ENCODE peak calls at places on chromosomes 16 and 17, in five cellular contexts. One of them, this sample, is unnamed.
A peak's percentile ranks its signal among the peaks of the same experiment; 100 is the strongest.

GRCh38 chr17:59373879-59374495 is 42.5 kb downstream of the YPEL2 start:
- DNase-seq in AG10803: peak; percentile 97
- DNase-seq in B cell: no peak
- DNase-seq in AG09319: peak; percentile 61
- DNase-seq in cardiac muscle cell: peak; percentile 94
- DNase-seq in this sample: no peak

GRCh38 chr17:77164483-77165030 is 23.8 kb downstream of the SEC14L1 start:
- DNase-seq in AG10803: no peak
- DNase-seq in B cell: no peak
- DNase-seq in AG09319: no peak
- DNase-seq in cardiac muscle cell: no peak
- DNase-seq in this sample: no peak

GRCh38 chr17:45241315-45242011 is 19.8 kb downstream of the FMNL1 start:
- DNase-seq in AG10803: no peak
- DNase-seq in B cell: no peak
- DNase-seq in AG09319: no peak
- DNase-seq in cardiac muscle cell: no peak
- DNase-seq in this sample: no peak

GRCh38 chr17:72079700-72080099 is 41.1 kb upstream of the SOX9 start:
- DNase-seq in AG10803: no peak
- DNase-seq in B cell: no peak
- DNase-seq in AG09319: no peak
- DNase-seq in cardiac muscle cell: no peak
- DNase-seq in this sample: no peak

GRCh38 chr16:57041182-57042156 is 50.9 kb upstream of the CPNE2 start:
- DNase-seq in AG10803: no peak
- DNase-seq in B cell: peak; percentile 48
- DNase-seq in AG09319: no peak
- DNase-seq in cardiac muscle cell: no peak
- DNase-seq in this sample: no peak

GRCh38 chr17:742147-742793 is 9.8 kb downstream of the GEMIN4 start:
- DNase-seq in AG10803: no peak
- DNase-seq in B cell: no peak
- DNase-seq in AG09319: no peak
- DNase-seq in cardiac muscle cell: no peak
- DNase-seq in this sample: no peak

GRCh38 chr17:1153795-1154546 is 25.8 kb downstream of the ABR start:
- DNase-seq in AG10803: peak; percentile 87
- DNase-seq in B cell: no peak
- DNase-seq in AG09319: peak; percentile 78
- DNase-seq in cardiac muscle cell: peak; percentile 92
- DNase-seq in this sample: no peak

GRCh38 chr16:11016993-11017392 is 72.6 kb downstream of the CLEC16A start:
- DNase-seq in AG10803: peak; percentile 49
- DNase-seq in B cell: no peak
- DNase-seq in AG09319: no peak
- DNase-seq in cardiac muscle cell: peak; percentile 66
- DNase-seq in this sample: no peak

GRCh38 chr16:25707982-25708583 is 16.3 kb downstream of the HS3ST4 start:
- DNase-seq in AG10803: no peak
- DNase-seq in B cell: no peak
- DNase-seq in AG09319: no peak
- DNase-seq in cardiac muscle cell: peak; percentile 6
- DNase-seq in this sample: no peak
- TF ChIP-seq CTCF in AG10803: peak; percentile 15
- TF ChIP-seq CTCF in B cell: no peak
- TF ChIP-seq CTCF in AG09319: peak; percentile 3
- TF ChIP-seq CTCF in cardiac muscle cell: no peak
- TF ChIP-seq CTCF in this sample: no peak

GRCh38 chr17:57109393-57110151 is 24.5 kb downstream of the AKAP1 start:
- DNase-seq in AG10803: no peak
- DNase-seq in B cell: no peak
- DNase-seq in AG09319: no peak
- DNase-seq in cardiac muscle cell: peak; percentile 29
- DNase-seq in this sample: no peak
- TF ChIP-seq CTCF in AG10803: no peak
- TF ChIP-seq CTCF in B cell: no peak
- TF ChIP-seq CTCF in AG09319: no peak
- TF ChIP-seq CTCF in cardiac muscle cell: peak; percentile 15
- TF ChIP-seq CTCF in this sample: no peak

DNA sequence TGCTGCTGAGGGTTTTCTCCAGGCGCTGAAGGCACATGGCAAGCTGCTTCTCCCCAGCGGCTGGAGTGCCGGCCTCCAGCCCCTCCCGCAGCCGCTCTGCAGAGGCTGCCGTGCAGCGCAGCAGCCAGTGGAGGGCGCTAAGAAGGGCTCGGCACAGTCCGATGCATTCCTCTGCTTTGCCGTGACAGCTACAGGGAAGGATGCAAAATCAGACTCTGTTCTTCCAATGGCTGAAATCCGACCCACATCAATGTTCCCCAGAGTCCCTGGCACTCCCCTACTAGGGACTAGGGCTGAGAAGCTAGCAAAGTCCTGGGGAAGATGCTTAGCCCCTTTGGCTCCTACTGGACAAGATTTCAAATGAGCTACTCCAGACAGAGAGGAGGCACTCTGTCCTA is 19.0 kb downstream of the MED24 start:
- DNase-seq in AG10803: peak; percentile 36
- DNase-seq in B cell: peak; percentile 28
- DNase-seq in AG09319: no peak
- DNase-seq in cardiac muscle cell: peak; percentile 67
- DNase-seq in this sample: no peak
- TF ChIP-seq CTCF in AG10803: peak; percentile 61
- TF ChIP-seq CTCF in B cell: peak; percentile 16
- TF ChIP-seq CTCF in AG09319: peak; percentile 73
- TF ChIP-seq CTCF in cardiac muscle cell: peak; percentile 82
- TF ChIP-seq CTCF in this sample: peak; percentile 69

GRCh38 chr17:2871720-2872119 is 75.5 kb downstream of the RAP1GAP2 start:
- DNase-seq in AG10803: no peak
- DNase-seq in B cell: no peak
- DNase-seq in AG09319: no peak
- DNase-seq in cardiac muscle cell: no peak
- DNase-seq in this sample: no peak

GRCh38 chr17:2865228-2865627 is 69.0 kb downstream of the RAP1GAP2 start:
- DNase-seq in AG10803: no peak
- DNase-seq in B cell: no peak
- DNase-seq in AG09319: no peak
- DNase-seq in cardiac muscle cell: no peak
- DNase-seq in this sample: no peak

GRCh38 chr17:2871205-2871604 is 75.0 kb downstream of the RAP1GAP2 start:
- DNase-seq in AG10803: no peak
- DNase-seq in B cell: no peak
- DNase-seq in AG09319: no peak
- DNase-seq in cardiac muscle cell: no peak
- DNase-seq in this sample: no peak

GRCh38 chr17:2869604-2870003 is 73.4 kb downstream of the RAP1GAP2 start:
- DNase-seq in AG10803: no peak
- DNase-seq in B cell: no peak
- DNase-seq in AG09319: no peak
- DNase-seq in cardiac muscle cell: no peak
- DNase-seq in this sample: no peak

DNA sequence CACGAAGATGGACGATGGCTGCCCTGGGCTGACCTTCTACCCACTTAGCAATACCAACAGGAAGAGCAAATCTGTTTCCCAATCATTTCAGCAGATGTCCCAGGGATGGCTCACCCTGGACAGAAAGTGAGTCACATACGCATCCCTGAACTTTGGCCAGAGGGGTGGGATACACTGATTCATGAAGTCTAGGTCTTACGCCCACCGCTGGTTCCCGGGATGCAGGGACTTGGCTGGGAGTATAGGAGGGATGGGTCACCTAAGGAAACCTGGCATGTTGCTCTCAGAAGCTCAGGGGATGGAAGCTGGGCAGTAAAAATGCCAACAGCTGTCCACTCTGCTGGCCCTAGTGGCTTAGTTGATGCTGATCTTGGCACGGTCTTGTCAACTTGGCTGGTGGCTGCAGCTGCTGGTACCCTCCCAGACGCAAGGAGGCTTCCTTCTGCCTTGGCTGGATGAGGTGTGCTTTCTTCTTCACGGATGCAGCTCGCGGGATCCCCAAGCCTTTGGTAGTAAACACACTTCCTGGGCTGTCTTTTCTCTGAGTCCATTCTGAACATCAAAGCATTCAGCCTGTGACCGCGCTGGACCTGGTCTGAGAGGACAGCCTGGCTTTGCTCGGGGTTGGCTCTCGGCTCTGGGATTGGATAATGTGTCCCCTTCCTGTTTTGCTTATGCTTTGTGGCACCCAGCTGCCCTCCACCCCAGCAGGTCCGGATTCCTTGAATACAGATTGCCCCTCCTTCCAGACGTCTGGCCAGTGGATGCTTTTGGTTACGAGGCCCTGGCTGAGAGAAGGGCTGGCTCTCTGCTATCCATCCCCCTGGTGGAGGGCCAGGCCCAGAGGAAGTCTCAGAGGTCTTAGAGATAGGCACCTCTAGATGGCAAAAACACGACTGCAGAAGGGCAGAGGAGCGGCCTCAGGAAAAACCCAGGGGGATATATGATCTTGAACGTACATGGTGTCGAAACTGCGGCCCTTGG is 71.5 kb downstream of the RAP1GAP2 start:
- DNase-seq in AG10803: peak; percentile 62
- DNase-seq in B cell: no peak
- DNase-seq in AG09319: peak; percentile 39
- DNase-seq in cardiac muscle cell: peak; percentile 65
- DNase-seq in this sample: no peak
- TF ChIP-seq CTCF in AG10803: no peak
- TF ChIP-seq CTCF in B cell: no peak
- TF ChIP-seq CTCF in AG09319: peak; percentile 11
- TF ChIP-seq CTCF in cardiac muscle cell: peak; percentile 15
- TF ChIP-seq CTCF in this sample: no peak

DNA sequence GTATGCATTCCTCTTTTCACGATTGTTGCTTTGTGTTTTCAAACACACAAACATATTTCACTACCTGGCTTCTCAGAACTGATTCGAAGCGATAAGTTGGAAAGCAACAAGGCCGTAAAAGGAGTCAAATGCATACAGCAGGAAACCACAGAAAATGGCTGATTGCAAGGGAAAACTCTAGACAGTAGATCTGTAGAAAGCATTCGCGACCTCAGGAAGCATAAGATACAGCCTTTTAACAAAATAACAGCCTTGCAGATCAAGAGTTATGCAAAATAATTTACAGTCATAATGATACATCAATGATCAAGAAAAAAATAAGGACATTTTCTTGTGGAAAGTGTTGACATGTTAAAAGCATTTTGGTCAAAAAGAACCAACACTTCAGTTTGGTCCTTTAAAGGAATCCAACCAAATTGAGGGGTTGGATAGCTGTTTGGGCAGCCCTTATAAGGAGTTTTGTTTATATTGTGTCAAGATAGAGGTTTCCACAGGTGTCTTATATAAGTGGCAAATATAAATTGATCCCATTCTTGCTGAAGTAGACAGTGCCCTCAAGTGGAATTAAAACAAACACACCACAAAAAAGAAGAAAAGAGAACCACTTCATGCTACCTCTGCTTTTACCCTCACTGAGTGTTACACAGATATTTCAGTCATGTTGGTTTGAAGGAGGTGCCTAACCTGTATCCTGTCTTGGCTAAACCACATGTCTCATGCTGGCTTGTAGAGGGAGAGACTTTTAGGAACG is 5.5 kb downstream of the CYLD start:
- DNase-seq in AG10803: no peak
- DNase-seq in B cell: peak; percentile 30
- DNase-seq in AG09319: no peak
- DNase-seq in cardiac muscle cell: peak; percentile 47
- DNase-seq in this sample: no peak
- TF ChIP-seq CTCF in AG10803: no peak
- TF ChIP-seq CTCF in B cell: peak; percentile 74
- TF ChIP-seq CTCF in AG09319: peak; percentile 2
- TF ChIP-seq CTCF in cardiac muscle cell: peak; percentile 26
- TF ChIP-seq CTCF in this sample: peak; percentile 37

DNA sequence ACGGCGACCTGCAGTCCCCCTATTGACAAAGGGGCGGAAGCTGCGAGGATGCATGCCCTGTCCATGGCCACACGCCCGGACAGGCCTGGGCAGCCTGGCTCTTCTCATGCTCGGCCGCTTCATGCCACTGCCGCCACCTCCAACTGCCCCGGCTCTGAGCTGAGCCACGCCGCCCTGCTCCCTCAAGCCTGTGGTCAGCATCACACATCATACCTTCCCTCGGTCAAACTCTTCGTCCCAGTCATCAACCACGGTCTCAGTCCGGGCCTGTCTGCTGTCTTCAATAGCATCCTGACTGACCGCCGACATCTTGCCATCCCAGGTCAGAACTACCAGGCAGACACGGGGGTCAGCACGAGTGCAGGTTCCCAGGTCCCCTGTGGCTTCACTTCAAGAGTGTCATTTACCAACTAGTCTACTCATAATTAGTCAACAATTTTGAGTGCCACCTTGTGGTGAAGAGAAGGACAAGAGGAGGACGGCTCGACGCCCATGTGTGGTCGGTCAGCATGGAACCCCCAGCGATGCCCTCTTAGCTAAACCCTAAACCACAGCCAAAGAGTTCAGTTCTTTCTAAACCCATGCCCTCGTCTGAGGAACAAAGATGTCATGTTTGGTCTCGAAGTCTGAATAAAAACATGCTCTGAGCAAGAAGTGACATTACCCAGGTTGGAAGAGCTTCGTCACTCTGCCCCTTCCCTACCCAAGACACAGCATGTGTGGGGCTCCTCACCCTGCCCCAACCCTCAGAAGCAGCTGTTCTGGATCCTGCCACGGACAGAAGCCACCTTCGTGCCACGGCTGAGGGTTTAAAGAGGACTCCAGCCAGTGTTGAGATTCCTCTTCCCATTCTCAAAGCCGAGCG is 16.9 kb upstream of the CYTH1 start:
- DNase-seq in AG10803: peak; percentile 26
- DNase-seq in B cell: peak; percentile 68
- DNase-seq in AG09319: no peak
- DNase-seq in cardiac muscle cell: peak; percentile 38
- DNase-seq in this sample: no peak
- TF ChIP-seq CTCF in AG10803: peak; percentile 52
- TF ChIP-seq CTCF in B cell: peak; percentile 59
- TF ChIP-seq CTCF in AG09319: peak; percentile 29
- TF ChIP-seq CTCF in cardiac muscle cell: peak; percentile 36
- TF ChIP-seq CTCF in this sample: peak; percentile 53

GRCh38 chr16:69407702-69408323 is 16.6 kb upstream of the CYB5B start:
- DNase-seq in AG10803: no peak
- DNase-seq in B cell: no peak
- DNase-seq in AG09319: no peak
- DNase-seq in cardiac muscle cell: no peak
- DNase-seq in this sample: peak; percentile 54
- TF ChIP-seq CTCF in AG10803: no peak
- TF ChIP-seq CTCF in B cell: no peak
- TF ChIP-seq CTCF in AG09319: no peak
- TF ChIP-seq CTCF in cardiac muscle cell: no peak
- TF ChIP-seq CTCF in this sample: no peak

DNA sequence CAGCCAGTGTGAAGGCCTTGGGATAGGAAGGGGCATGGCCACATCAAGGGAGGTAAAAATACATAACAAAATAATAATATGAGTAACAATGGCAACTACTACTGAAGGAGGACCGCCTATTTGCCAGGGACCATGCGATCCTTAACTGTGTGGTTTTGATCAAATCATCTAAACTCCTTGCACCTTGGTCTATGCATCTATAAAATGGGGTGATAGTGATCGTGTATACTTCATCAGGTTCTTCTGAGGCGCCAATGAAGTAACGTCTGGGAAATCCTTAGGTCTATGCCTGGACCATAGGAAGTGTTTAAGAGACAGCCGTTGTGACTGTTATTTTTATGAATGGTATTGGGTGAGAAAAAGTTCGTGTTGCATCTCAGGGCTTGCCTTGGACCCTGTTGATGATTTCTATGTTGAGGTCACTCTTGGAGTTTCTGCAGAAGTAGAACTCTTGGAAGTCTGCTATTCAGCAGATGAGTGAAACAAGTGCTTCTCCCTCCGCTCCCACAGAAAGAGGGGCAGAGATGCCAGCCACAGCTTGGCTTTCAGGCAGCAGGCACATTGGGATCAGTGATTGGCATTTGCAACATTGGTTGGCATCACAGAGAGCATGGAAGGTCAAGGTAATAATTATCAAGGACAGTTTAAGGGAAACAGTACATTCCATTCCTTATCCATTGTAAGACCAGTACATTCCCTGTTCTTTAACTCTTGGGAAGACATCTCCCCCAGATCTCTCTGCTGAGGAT is 63.1 kb downstream of the PRKCB start:
- DNase-seq in AG10803: no peak
- DNase-seq in B cell: no peak
- DNase-seq in AG09319: no peak
- DNase-seq in cardiac muscle cell: no peak
- DNase-seq in this sample: no peak
- TF ChIP-seq CTCF in AG10803: no peak
- TF ChIP-seq CTCF in B cell: no peak
- TF ChIP-seq CTCF in AG09319: no peak
- TF ChIP-seq CTCF in cardiac muscle cell: no peak
- TF ChIP-seq CTCF in this sample: no peak